ENCODE peak calls at places on chromosomes 7 and 10, in eight cellular contexts. Z is ovary, R is Peyer's patch, L is transverse colon, J is prostate gland, Q is body of pancreas, Y is GM12892, U is HCT116. P is an unnamed sample.

GRCh38 chr7:127620406-127621233 is 2.7 kb upstream of the PAX4 start:
- DNase-seq in Y (no peak), U (no peak), Q (no peak), Z (no peak), R (no peak), L (no peak), J (no peak), P (no peak)

GRCh38 chr7:45710271-45711160 is 136.3 kb downstream of the ADCY1 start:
- DNase-seq in R (no peak), Q (no peak), J (no peak), Y (no peak), L (no peak), U (no peak), Z (peak), P (no peak)

GRCh38 chr7:74012842-74013249 is 15.1 kb upstream of the ELN start:
- DNase-seq in Q (no peak), Y (peak), R (no peak), U (no peak), L (no peak), Z (no peak), J (no peak), P (no peak)

GRCh38 chr7:78232806-78233205 is 434.2 kb downstream of the PHTF2 start:
- DNase-seq in R (no peak), L (no peak), Z (no peak), Q (no peak), Y (no peak), U (no peak), J (no peak), P (no peak)

GRCh38 chr7:158057446-158057845 is 530.2 kb downstream of the PTPRN2 start:
- DNase-seq in J (no peak), Q (no peak), L (no peak), Z (no peak), Y (no peak), U (no peak), R (no peak), P (no peak)

GRCh38 chr7:111763221-111763791 is 201.0 kb upstream of the IMMP2L start:
- DNase-seq in U (peak), Q (peak), J (no peak), Y (no peak), R (no peak), Z (no peak), L (no peak), P (no peak)

GRCh38 chr7:38330861-38331709 is 57.6 kb upstream of the TARP start:
- DNase-seq in L (no peak), U (no peak), R (no peak), Y (no peak), Q (no peak), Z (no peak), J (no peak), P (no peak)

GRCh38 chr10:97274828-97275227 is 17.6 kb downstream of the ARHGAP19 start:
- DNase-seq in R (no peak), J (no peak), U (no peak), Z (no peak), L (no peak), Y (no peak), Q (no peak), P (no peak)

GRCh38 chr7:15446722-15447121 is 115.1 kb downstream of the AGMO start:
- DNase-seq in R (no peak), J (no peak), Z (no peak), Y (no peak), Q (no peak), L (no peak), U (no peak), P (no peak)

GRCh38 chr10:2914741-2915140 is 152.6 kb upstream of the PFKP start:
- DNase-seq in U (no peak), Z (no peak), L (no peak), J (no peak), R (no peak), Q (no peak), Y (no peak), P (no peak)

GRCh38 chr7:51317582-51317910 is 937 bp upstream of the COBL start:
- DNase-seq in J (no peak), R (no peak), L (no peak), Q (no peak), Y (no peak), Z (no peak), U (no peak), P (no peak)

GRCh38 chr10:80498833-80499671 is 38.6 kb upstream of the SH2D4B start:
- DNase-seq in U (peak), J (peak), L (peak), R (peak), Q (peak), Z (peak), Y (no peak), P (peak)
- TF ChIP-seq POLR2A in U (no peak), J (no peak), L (no peak), R (no peak), Q (peak), Z (no peak), Y (no peak), P (no peak)

GRCh38 chr7:8260871-8261707 is 878 bp downstream of the ICA1 start:
- DNase-seq in J (peak), Z (no peak), Y (no peak), L (peak), R (no peak), Q (peak), U (no peak), P (peak)
- TF ChIP-seq POLR2A in J (peak), Z (no peak), Y (no peak), L (peak), R (no peak), Q (peak), U (no peak), P (no peak)

DNA sequence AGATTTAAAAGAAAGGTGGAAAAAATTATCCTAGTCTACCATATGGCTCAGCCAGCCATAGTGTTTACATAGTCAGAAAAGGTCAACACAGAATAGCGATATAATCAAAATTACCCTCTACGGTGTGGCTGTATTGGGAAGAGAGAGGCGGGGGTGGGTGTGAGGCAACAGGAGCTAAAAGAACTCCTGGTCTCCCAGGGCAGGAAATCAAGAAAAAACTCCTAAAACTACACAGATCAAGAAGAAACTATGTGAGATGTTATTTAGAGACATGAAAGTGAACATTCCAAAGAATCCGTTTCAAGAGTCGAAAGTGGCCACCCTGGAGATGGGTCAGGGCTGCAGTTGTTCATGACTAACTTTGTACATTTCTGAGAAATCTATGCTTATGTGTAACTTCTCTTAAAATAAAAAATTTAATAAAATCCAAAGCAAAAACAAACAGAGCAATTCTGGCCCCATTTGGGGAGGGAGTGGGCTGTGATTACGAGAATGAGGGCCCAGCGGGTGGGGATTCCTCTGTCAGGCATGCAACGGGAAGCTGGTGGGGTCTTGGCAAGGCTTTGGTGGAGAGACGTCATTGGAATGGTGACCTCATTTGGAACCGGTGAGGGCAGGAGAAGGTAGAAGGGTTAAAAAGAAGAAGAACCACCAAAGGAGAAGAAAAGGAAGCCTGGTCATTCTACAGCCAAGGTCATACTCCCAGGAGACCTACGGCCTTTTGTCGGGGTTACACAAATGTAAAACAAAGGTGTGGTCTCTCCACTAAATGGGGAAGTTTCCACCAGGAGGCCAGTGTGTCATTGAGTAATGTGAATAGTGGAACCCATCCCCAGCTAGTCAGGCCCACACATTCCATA is 71.2 kb upstream of the DUSP5 start:
- DNase-seq in R (no peak), Y (no peak), Q (peak), Z (peak), U (no peak), J (no peak), L (no peak), P (no peak)
- TF ChIP-seq POLR2A in R (no peak), Y (no peak), Q (no peak), Z (no peak), U (no peak), J (no peak), L (no peak), P (no peak)

GRCh38 chr10:133537551-133538545 is 10.7 kb downstream of the CYP2E1 start:
- DNase-seq in L (no peak), Z (no peak), Q (no peak), U (no peak), J (no peak), R (no peak), Y (no peak), P (no peak)
- TF ChIP-seq POLR2A in L (no peak), Z (no peak), Q (no peak), U (no peak), J (no peak), R (no peak), Y (no peak), P (no peak)

GRCh38 chr10:102503264-102504178 is at the start of gene SUFU:
- DNase-seq in R (peak), J (peak), L (peak), Y (peak), U (peak), Q (peak), Z (peak), P (peak)
- TF ChIP-seq POLR2A in R (peak), J (peak), L (peak), Y (peak), U (peak), Q (peak), Z (no peak), P (peak)

P was measured in uterus.